ENCODE peak calls at places on chromosome 6, in ten cellular contexts. One of them, this sample, is unnamed.

GRCh38 chr6:6474170-6474920 is 114.2 kb upstream of the LY86 start:
- DNase-seq in prostate gland: no peak
- DNase-seq in GM12878: no peak
- DNase-seq in KBM-7: no peak
- DNase-seq in AML-193: no peak
- DNase-seq in endodermal cell: no peak
- DNase-seq in NCI-H345: no peak
- DNase-seq in stimulated activated naive CD8-positive, alpha-beta T cell treated with anti-CD3 and anti-CD28 coated beads, Interleukin-15, Interleukin-2, amounts not matched to agents 100 U/mL and 50 U/mL, for 24 hours: no peak
- DNase-seq in skeletal muscle cell: no peak
- DNase-seq in putamen: no peak
- DNase-seq in this sample: no peak

GRCh38 chr6:21634582-21634981 is 41.0 kb downstream of the SOX4 start:
- DNase-seq in KBM-7: no peak
- DNase-seq in prostate gland: no peak
- DNase-seq in GM12878: no peak
- DNase-seq in stimulated activated naive CD8-positive, alpha-beta T cell treated with anti-CD3 and anti-CD28 coated beads, Interleukin-15, Interleukin-2, amounts not matched to agents 100 U/mL and 50 U/mL, for 24 hours: no peak
- DNase-seq in AML-193: no peak
- DNase-seq in skeletal muscle cell: peak
- DNase-seq in putamen: no peak
- DNase-seq in endodermal cell: no peak
- DNase-seq in NCI-H345: no peak
- DNase-seq in this sample: peak

GRCh38 chr6:7129784-7130569 is 22.2 kb downstream of the RREB1 start:
- DNase-seq in prostate gland: no peak
- DNase-seq in AML-193: peak
- DNase-seq in putamen: no peak
- DNase-seq in endodermal cell: no peak
- DNase-seq in stimulated activated naive CD8-positive, alpha-beta T cell treated with anti-CD3 and anti-CD28 coated beads, Interleukin-15, Interleukin-2, amounts not matched to agents 100 U/mL and 50 U/mL, for 24 hours: peak
- DNase-seq in GM12878: no peak
- DNase-seq in KBM-7: no peak
- DNase-seq in skeletal muscle cell: no peak
- DNase-seq in NCI-H345: no peak
- DNase-seq in this sample: no peak

GRCh38 chr6:2739335-2739734 is 11.4 kb downstream of the MYLK4 start:
- DNase-seq in stimulated activated naive CD8-positive, alpha-beta T cell treated with anti-CD3 and anti-CD28 coated beads, Interleukin-15, Interleukin-2, amounts not matched to agents 100 U/mL and 50 U/mL, for 24 hours: peak
- DNase-seq in prostate gland: no peak
- DNase-seq in skeletal muscle cell: peak
- DNase-seq in GM12878: no peak
- DNase-seq in endodermal cell: no peak
- DNase-seq in putamen: no peak
- DNase-seq in NCI-H345: no peak
- DNase-seq in KBM-7: no peak
- DNase-seq in AML-193: no peak
- DNase-seq in this sample: peak

GRCh38 chr6:82111818-82112217 is 135.7 kb downstream of the IBTK start:
- DNase-seq in GM12878: no peak
- DNase-seq in prostate gland: no peak
- DNase-seq in NCI-H345: no peak
- DNase-seq in putamen: no peak
- DNase-seq in AML-193: no peak
- DNase-seq in KBM-7: no peak
- DNase-seq in skeletal muscle cell: no peak
- DNase-seq in endodermal cell: no peak
- DNase-seq in stimulated activated naive CD8-positive, alpha-beta T cell treated with anti-CD3 and anti-CD28 coated beads, Interleukin-15, Interleukin-2, amounts not matched to agents 100 U/mL and 50 U/mL, for 24 hours: no peak
- DNase-seq in this sample: no peak

GRCh38 chr6:79425589-79426311 is 111.5 kb downstream of the LCA5 start:
- DNase-seq in AML-193: no peak
- DNase-seq in prostate gland: no peak
- DNase-seq in skeletal muscle cell: no peak
- DNase-seq in GM12878: no peak
- DNase-seq in stimulated activated naive CD8-positive, alpha-beta T cell treated with anti-CD3 and anti-CD28 coated beads, Interleukin-15, Interleukin-2, amounts not matched to agents 100 U/mL and 50 U/mL, for 24 hours: no peak
- DNase-seq in putamen: no peak
- DNase-seq in NCI-H345: no peak
- DNase-seq in KBM-7: no peak
- DNase-seq in endodermal cell: no peak
- DNase-seq in this sample: no peak

GRCh38 chr6:113695506-113695905 is 161.6 kb upstream of the MARCKS start:
- DNase-seq in NCI-H345: no peak
- DNase-seq in prostate gland: no peak
- DNase-seq in skeletal muscle cell: peak
- DNase-seq in AML-193: peak
- DNase-seq in GM12878: no peak
- DNase-seq in KBM-7: no peak
- DNase-seq in stimulated activated naive CD8-positive, alpha-beta T cell treated with anti-CD3 and anti-CD28 coated beads, Interleukin-15, Interleukin-2, amounts not matched to agents 100 U/mL and 50 U/mL, for 24 hours: no peak
- DNase-seq in putamen: no peak
- DNase-seq in endodermal cell: no peak
- DNase-seq in this sample: no peak

GRCh38 chr6:38871745-38872568 is 156.8 kb downstream of the DNAH8 start:
- DNase-seq in prostate gland: peak
- DNase-seq in AML-193: peak
- DNase-seq in skeletal muscle cell: peak
- DNase-seq in stimulated activated naive CD8-positive, alpha-beta T cell treated with anti-CD3 and anti-CD28 coated beads, Interleukin-15, Interleukin-2, amounts not matched to agents 100 U/mL and 50 U/mL, for 24 hours: peak
- DNase-seq in NCI-H345: peak
- DNase-seq in GM12878: no peak
- DNase-seq in endodermal cell: peak
- DNase-seq in KBM-7: peak
- DNase-seq in putamen: peak
- DNase-seq in this sample: peak

GRCh38 chr6:141244366-141244765 is 888.4 kb upstream of the GJE1 start:
- DNase-seq in skeletal muscle cell: no peak
- DNase-seq in KBM-7: no peak
- DNase-seq in endodermal cell: no peak
- DNase-seq in AML-193: no peak
- DNase-seq in stimulated activated naive CD8-positive, alpha-beta T cell treated with anti-CD3 and anti-CD28 coated beads, Interleukin-15, Interleukin-2, amounts not matched to agents 100 U/mL and 50 U/mL, for 24 hours: no peak
- DNase-seq in prostate gland: no peak
- DNase-seq in GM12878: no peak
- DNase-seq in putamen: no peak
- DNase-seq in NCI-H345: no peak
- DNase-seq in this sample: no peak

GRCh38 chr6:62371840-62372239 is 85.8 kb upstream of the KHDRBS2 start:
- DNase-seq in skeletal muscle cell: no peak
- DNase-seq in prostate gland: no peak
- DNase-seq in endodermal cell: no peak
- DNase-seq in GM12878: no peak
- DNase-seq in stimulated activated naive CD8-positive, alpha-beta T cell treated with anti-CD3 and anti-CD28 coated beads, Interleukin-15, Interleukin-2, amounts not matched to agents 100 U/mL and 50 U/mL, for 24 hours: no peak
- DNase-seq in putamen: no peak
- DNase-seq in AML-193: no peak
- DNase-seq in NCI-H345: no peak
- DNase-seq in KBM-7: peak
- DNase-seq in this sample: no peak